ENCODE peak calls at places on chromosome 6, in four cellular contexts. X, E, V and P are unnamed samples. For H3K4me1, the result is how much of the 10 kb centered on the place peaks cover.

GRCh38 chr6:154297711-154298110 is 58.9 kb downstream of the IPCEF1 start:
- DNase-seq in E (no peak), V (no peak), X (no peak), P (no peak)

GRCh38 chr6:166588691-166589333 is 2.3 kb upstream of the RAMACL start:
- DNase-seq in E (peak), X (no peak), V (no peak), P (no peak)

GRCh38 chr6:144150673-144151009 is 324 bp downstream of the STX11 start:
- DNase-seq in X (peak), E (peak), V (peak), P (no peak)

GRCh38 chr6:37058084-37058586 is 52.7 kb downstream of the FGD2 start:
- DNase-seq in V (peak), X (no peak), E (no peak), P (no peak)

GRCh38 chr6:162825597-162825996 is 97.8 kb downstream of the PACRG start:
- DNase-seq in V (no peak), E (no peak), X (no peak), P (no peak)

GRCh38 chr6:158021814-158022748 is 40.4 kb downstream of the SYNJ2 start:
- DNase-seq in V (no peak), X (no peak), E (no peak), P (no peak)

GRCh38 chr6:148212366-148212765 is 130.3 kb upstream of the SASH1 start:
- DNase-seq in V (no peak), E (no peak), X (no peak), P (no peak)

GRCh38 chr6:1024161-1024560 is 287.7 kb upstream of the FOXQ1 start:
- DNase-seq in V (no peak), E (no peak), X (no peak), P (no peak)

GRCh38 chr6:43628392-43629103 is 516 bp downstream of the GTPBP2 start:
- DNase-seq in X (peak), V (peak), E (peak), P (peak)

GRCh38 chr6:155341130-155341828 is 27.0 kb upstream of the TFB1M start:
- DNase-seq in X (no peak), V (peak), E (no peak), P (no peak)

GRCh38 chr6:25404693-25405169 is 125.6 kb downstream of the CARMIL1 start:
- DNase-seq in V (no peak), E (no peak), X (no peak), P (no peak)

GRCh38 chr6:55069132-55069781 is 105.1 kb upstream of the HCRTR2 start:
- DNase-seq in V (peak), E (peak), X (peak), P (no peak)

GRCh38 chr6:18126116-18126515 is 3.6 kb upstream of the NHLRC1 start:
- DNase-seq in E (no peak), V (peak), X (no peak), P (no peak)

GRCh38 chr6:15554728-15555100 is 108.1 kb downstream of the DTNBP1 start:
- DNase-seq in E (no peak), V (no peak), X (no peak), P (no peak)

GRCh38 chr6:53178837-53179432 is 30.3 kb upstream of the GCM1 start:
- DNase-seq in V (no peak), X (no peak), E (no peak), P (no peak)

GRCh38 chr6:64121166-64121565 is 485.6 kb downstream of the PHF3 start:
- DNase-seq in E (no peak), X (no peak), V (no peak), P (no peak)

GRCh38 chr6:28580484-28580883 is 54.8 kb downstream of the GPX5 start:
- DNase-seq in E (no peak), V (no peak), X (no peak), P (no peak)

GRCh38 chr6:21679761-21680265 is 86.3 kb downstream of the SOX4 start:
- DNase-seq in X (no peak), V (peak), E (no peak), P (no peak)

GRCh38 chr6:166031275-166031674 is 136.4 kb downstream of the TBXT start:
- DNase-seq in V (no peak), X (no peak), E (no peak), P (no peak)

GRCh38 chr6:169141706-169142705 is 111.6 kb downstream of the THBS2 start:
- DNase-seq in E (no peak), V (peak), X (no peak), P (peak)

GRCh38 chr6:143806282-143807102 is 36.6 kb upstream of the LTV1 start:
- DNase-seq in E (no peak), X (no peak), V (peak), P (no peak)

GRCh38 chr6:35754452-35755321 is 17.9 kb downstream of the ARMC12 start:
- DNase-seq in E (no peak), X (peak), V (peak), P (no peak)

GRCh38 chr6:111817451-111818146 is 55.7 kb downstream of the FYN start:
- DNase-seq in V (no peak), E (no peak), X (no peak), P (no peak)

GRCh38 chr6:26022737-26023136 is 60.1 kb downstream of the TRIM38 start:
- DNase-seq in X (no peak), E (no peak), V (no peak), P (no peak)

GRCh38 chr6:29647927-29648642 is 8.8 kb upstream of the MOG start:
- DNase-seq in V (peak), E (no peak), X (peak), P (no peak)

GRCh38 chr6:14717307-14717706 is 528.6 kb upstream of the JARID2 start:
- DNase-seq in V (no peak), E (peak), X (no peak), P (no peak)

GRCh38 chr6:158257781-158258180 is 54.5 kb upstream of the TULP4 start:
- DNase-seq in V (no peak), X (no peak), E (no peak), P (no peak)

GRCh38 chr6:34248198-34248726 is 544 bp downstream of the SMIM29 start:
- DNase-seq in V (peak), E (peak), X (peak), P (peak)

GRCh38 chr6:16414205-16414604 is 175.8 kb downstream of the GMPR start:
- DNase-seq in E (no peak), X (no peak), V (no peak), P (no peak)

GRCh38 chr6:155177369-155177961 is 86.3 kb upstream of the CLDN20 start:
- DNase-seq in V (peak), X (peak), E (peak), P (no peak)

GRCh38 chr6:130313206-130313605 is 52.6 kb upstream of the TMEM200A start:
- DNase-seq in X (no peak), V (no peak), E (peak), P (no peak)
- TF ChIP-seq CTCF in X (no peak), V (no peak), E (peak), P (no peak)

GRCh38 chr6:119348308-119349040 is 1.1 kb downstream of the MAN1A1 start:
- DNase-seq in V (no peak), E (peak), X (peak), P (peak)

GRCh38 chr6:119346450-119346849 is 3.1 kb downstream of the MAN1A1 start:
- DNase-seq in V (no peak), E (no peak), X (no peak), P (no peak)

GRCh38 chr6:119345114-119345513 is 4.4 kb downstream of the MAN1A1 start:
- DNase-seq in V (no peak), X (no peak), E (no peak), P (no peak)

GRCh38 chr6:119347466-119348307 is 1.9 kb downstream of the MAN1A1 start:
- DNase-seq in V (no peak), X (peak), E (no peak), P (no peak)

DNA sequence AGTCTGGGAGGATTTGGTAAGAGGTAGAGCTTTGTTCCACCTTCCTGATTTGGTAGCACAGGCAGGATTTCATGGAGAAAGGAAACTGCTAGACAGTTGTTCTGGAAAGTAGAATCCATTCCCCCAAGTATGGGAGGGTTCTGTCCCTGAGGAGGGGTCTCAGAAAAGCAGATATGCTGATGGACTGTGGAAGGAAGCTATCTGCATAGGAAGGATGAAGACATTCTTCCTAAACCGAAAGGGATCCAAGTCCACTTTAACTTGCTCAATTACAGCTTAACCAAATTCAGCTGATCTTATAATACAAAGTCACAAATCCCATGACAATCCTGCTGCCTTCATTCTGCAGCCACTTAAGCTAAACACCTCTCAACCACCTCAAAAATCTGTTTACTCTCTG is 2.6 kb downstream of the MAN1A1 start:
- DNase-seq in X (no peak), E (no peak), V (no peak), P (no peak)
- H3K4me1 ChIP-seq in X (under half), E (under half), V (under half), P (under half)

GRCh38 chr6:82113231-82113630 is 134.3 kb downstream of the IBTK start:
- DNase-seq in X (no peak), E (no peak), V (no peak), P (no peak)
- TF ChIP-seq CTCF in X (no peak), E (no peak), V (no peak), P (no peak)

GRCh38 chr6:3743541-3743940 is 8.0 kb downstream of the PXDC1 start:
- DNase-seq in E (no peak), X (no peak), V (no peak), P (no peak)
- H3K4me1 ChIP-seq in E (under half), X (under half), V (under half), P (under half)

DNA sequence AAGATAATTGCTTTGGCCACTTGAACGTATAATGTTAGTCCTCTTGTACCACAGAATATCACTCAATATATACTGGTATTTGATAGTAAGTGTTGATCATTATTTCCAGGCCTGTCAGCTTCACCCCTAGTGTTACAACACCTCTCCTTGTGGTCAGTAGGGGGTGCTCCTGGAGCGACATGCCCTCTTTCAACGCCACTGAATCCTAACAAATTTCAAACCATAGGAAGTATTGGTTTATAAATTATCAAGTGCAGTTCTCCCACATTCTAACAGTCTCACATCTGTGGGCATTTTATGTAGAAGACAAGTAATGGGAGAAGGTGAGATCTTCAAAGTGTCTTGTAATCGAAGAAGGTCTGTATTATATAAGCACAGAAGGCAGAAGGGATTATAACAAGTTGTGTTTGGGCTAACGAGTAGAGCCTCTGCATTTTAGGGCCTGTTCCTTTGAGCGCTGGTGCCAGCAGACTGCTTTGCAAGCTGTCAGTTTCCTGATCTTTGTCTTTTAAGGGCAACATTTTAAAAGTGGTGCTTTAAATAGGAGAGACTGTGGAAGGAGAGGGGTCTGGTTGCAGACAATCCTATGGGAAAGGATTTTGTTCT is 57.1 kb upstream of the CEP162 start:
- DNase-seq in X (peak), V (peak), E (peak), P (no peak)
- TF ChIP-seq CTCF in X (no peak), V (peak), E (peak), P (no peak)

GRCh38 chr6:66623050-66623449 is 916.0 kb upstream of the EYS start:
- DNase-seq in V (no peak), E (no peak), X (no peak), P (no peak)
- H3K4me1 ChIP-seq in V (under half), E (under half), X (under half), P (under half)

GRCh38 chr6:7421066-7421465 is 31.5 kb downstream of the RIOK1 start:
- DNase-seq in V (no peak), X (no peak), E (no peak), P (no peak)

GRCh38 chr6:7426447-7427169 is 37.0 kb downstream of the RIOK1 start:
- DNase-seq in E (peak), X (no peak), V (no peak), P (no peak)

GRCh38 chr6:7425808-7426190 is 36.2 kb downstream of the RIOK1 start:
- DNase-seq in V (no peak), E (peak), X (no peak), P (no peak)

GRCh38 chr6:7424058-7424457 is 34.5 kb downstream of the RIOK1 start:
- DNase-seq in X (no peak), E (no peak), V (no peak), P (no peak)

DNA sequence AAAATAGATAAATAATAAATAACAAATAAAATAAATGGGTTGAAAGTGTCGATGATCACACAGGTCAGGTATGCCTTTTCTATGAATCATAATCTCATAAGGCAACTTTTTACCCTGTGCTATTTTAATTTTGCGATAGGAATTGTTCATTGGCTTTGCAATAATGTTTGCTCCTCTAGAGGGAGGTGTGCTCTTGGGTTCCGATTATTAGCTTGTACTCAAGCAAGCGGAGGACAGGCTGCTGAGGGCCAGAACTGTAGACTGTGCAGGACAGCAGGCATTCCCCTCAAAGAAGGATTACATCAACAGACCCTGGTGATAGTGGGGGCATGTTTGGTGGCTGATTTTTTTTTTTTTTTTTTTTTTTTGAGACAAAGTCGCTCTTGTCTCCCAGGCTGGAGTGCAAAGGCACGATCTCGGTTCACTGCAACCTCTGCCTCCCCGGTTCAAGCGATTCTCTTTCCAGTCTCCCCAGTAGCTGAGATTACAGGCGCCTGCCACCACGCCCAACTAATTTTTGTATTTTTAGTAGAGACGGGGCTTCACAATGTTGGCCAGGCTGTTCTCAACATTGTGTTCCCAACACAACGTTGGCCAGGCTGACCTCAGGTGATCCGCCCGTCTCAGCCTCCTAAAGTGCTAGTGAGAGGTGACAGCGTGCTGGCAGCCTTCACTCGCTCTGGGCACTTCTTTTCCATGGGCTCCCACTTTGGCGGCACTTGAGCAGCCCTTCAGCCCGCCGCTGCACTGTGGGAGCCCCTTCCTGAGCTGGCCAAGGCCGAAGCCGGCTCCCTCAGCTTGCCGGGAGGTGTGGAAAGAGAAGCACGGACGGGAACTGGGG is 35.6 kb downstream of the RIOK1 start:
- DNase-seq in E (no peak), V (peak), X (peak), P (no peak)
- TF ChIP-seq CTCF in E (peak), V (peak), X (peak), P (no peak)

GRCh38 chr6:4929319-4929718 is 74.5 kb downstream of the RPP40 start:
- DNase-seq in E (no peak), V (peak), X (no peak), P (no peak)
- H3K4me1 ChIP-seq in E (under half), V (under half), X (under half), P (under half)